ENCODE peak calls at places on chromosomes 11 and 22, in seven cellular contexts. G is left lung, Z is tibial nerve, R is esophagus squamous epithelium, Y is left ventricle myocardium inferior, A is mammary epithelial cell, W is nephron progenitor cell. D is an unnamed sample.

GRCh38 chr11:125410091-125410490 is 86.0 kb downstream of the FEZ1 start:
- DNase-seq in Y (no peak), G (no peak), W (peak), Z (no peak), A (peak), R (no peak), D (no peak)

GRCh38 chr11:19080579-19080993 is 20.1 kb upstream of the MRGPRX2 start:
- DNase-seq in A (peak), Y (no peak), R (no peak), Z (no peak), G (peak), W (no peak), D (no peak)

GRCh38 chr22:46827072-46827780 is 64.8 kb downstream of the TBC1D22A start:
- DNase-seq in Y (no peak), R (no peak), A (no peak), W (peak), Z (no peak), G (no peak), D (peak)

GRCh38 chr11:316031-316701 is 2.3 kb downstream of the IFITM1 start:
- DNase-seq in Z (no peak), G (peak), R (no peak), W (no peak), A (no peak), Y (peak), D (no peak)

GRCh38 chr11:17473071-17473744 is 3.4 kb downstream of the ABCC8 start:
- DNase-seq in G (no peak), W (peak), R (no peak), Z (no peak), Y (no peak), A (peak), D (peak)

GRCh38 chr11:25066706-25067105 is 569.9 kb downstream of the LUZP2 start:
- DNase-seq in W (no peak), Z (no peak), R (no peak), G (no peak), A (no peak), Y (no peak), D (no peak)

GRCh38 chr11:74683941-74684481 is 47.2 kb downstream of the CHRDL2 start:
- DNase-seq in W (no peak), G (no peak), Y (no peak), A (no peak), Z (no peak), R (no peak), D (no peak)

GRCh38 chr11:99383628-99384300 is 363.0 kb downstream of the CNTN5 start:
- DNase-seq in G (no peak), A (no peak), R (no peak), Y (no peak), W (no peak), Z (no peak), D (no peak)

GRCh38 chr11:69685348-69685747 is 10.2 kb upstream of the LTO1 start:
- DNase-seq in A (no peak), Z (no peak), R (no peak), W (no peak), Y (no peak), G (no peak), D (no peak)

GRCh38 chr11:17544181-17544622 is at the start of gene USH1C:
- DNase-seq in R (no peak), W (peak), Z (no peak), G (peak), Y (peak), A (no peak), D (peak)

GRCh38 chr22:43884600-43885318 is 7.1 kb downstream of the PNPLA5 start:
- DNase-seq in A (peak), W (peak), Z (peak), G (peak), Y (peak), R (no peak), D (peak)

GRCh38 chr22:28237092-28237491 is 318.0 kb upstream of the PITPNB start:
- DNase-seq in R (no peak), G (no peak), Z (no peak), A (peak), W (no peak), Y (no peak), D (no peak)

GRCh38 chr22:45648320-45649070 is 23.1 kb upstream of the ATXN10 start:
- DNase-seq in W (no peak), Y (no peak), Z (no peak), R (no peak), A (no peak), G (no peak), D (no peak)

GRCh38 chr11:102120437-102120935 is 10.2 kb downstream of the YAP1 start:
- DNase-seq in Y (no peak), A (no peak), G (no peak), W (no peak), R (no peak), Z (no peak), D (no peak)

GRCh38 chr22:37994049-37994448 is 9.7 kb upstream of the SOX10 start:
- DNase-seq in Y (no peak), R (no peak), A (no peak), W (no peak), Z (no peak), G (no peak), D (no peak)

GRCh38 chr22:30804626-30805025 is 110.0 kb downstream of the OSBP2 start:
- DNase-seq in Y (no peak), Z (no peak), W (no peak), A (no peak), R (no peak), G (no peak), D (no peak)

GRCh38 chr11:115219378-115219777 is 284.8 kb downstream of the CADM1 start:
- DNase-seq in G (no peak), R (no peak), Y (no peak), A (no peak), Z (no peak), W (no peak), D (no peak)

GRCh38 chr11:67488155-67488480 is 5.3 kb downstream of the AIP start:
- DNase-seq in Z (no peak), W (no peak), Y (no peak), A (no peak), R (no peak), G (peak), D (no peak)

GRCh38 chr11:122215244-122215992 is 99.4 kb upstream of the BLID start:
- DNase-seq in Z (peak), G (peak), Y (peak), W (peak), R (no peak), A (no peak), D (peak)

GRCh38 chr22:37162221-37163095 is 12.7 kb upstream of the IL2RB start:
- DNase-seq in G (peak), Z (no peak), W (no peak), A (no peak), Y (no peak), R (no peak), D (no peak)

GRCh38 chr11:118310781-118311485 is 6.4 kb downstream of the CD3E start:
- DNase-seq in G (no peak), W (no peak), Z (no peak), R (no peak), Y (no peak), A (no peak), D (no peak)

GRCh38 chr22:31748490-31748889 is 1.4 kb downstream of the PRR14L start:
- DNase-seq in Y (no peak), R (no peak), W (no peak), A (no peak), Z (no peak), G (no peak), D (peak)

GRCh38 chr11:65859134-65859811 is 960 bp upstream of the MUS81 start:
- DNase-seq in Z (peak), W (peak), R (peak), A (peak), G (peak), Y (peak), D (peak)
- TF ChIP-seq CTCF in Z (no peak), W (no peak), R (no peak), A (no peak), G (no peak), Y (peak), D (peak)

GRCh38 chr11:47254381-47254780 is 3.4 kb upstream of the NR1H3 start:
- DNase-seq in W (no peak), A (no peak), R (no peak), Z (peak), G (no peak), Y (no peak), D (no peak)
- TF ChIP-seq CTCF in W (no peak), A (no peak), R (no peak), Z (no peak), G (no peak), Y (no peak), D (no peak)

DNA sequence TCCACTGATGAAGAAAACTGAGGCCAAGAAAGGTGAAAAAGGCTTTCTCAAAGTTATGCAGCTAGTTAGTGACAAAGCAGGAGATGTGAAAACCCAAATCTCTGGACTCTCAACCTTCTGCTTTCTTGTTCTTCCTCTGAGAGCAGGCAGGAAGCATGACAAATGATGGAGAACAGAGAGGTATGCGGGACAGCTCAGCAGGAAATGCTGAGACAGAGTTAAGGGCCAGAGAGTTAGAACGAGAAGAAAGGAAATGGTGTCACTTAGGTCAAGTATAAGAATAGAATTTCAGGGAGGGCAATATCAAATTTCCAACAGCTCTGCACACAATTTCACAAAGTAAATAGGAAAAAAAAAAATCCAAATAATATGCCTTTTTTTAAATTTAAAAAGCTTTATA is 67.6 kb upstream of the ARHGAP42 start:
- DNase-seq in G (no peak), Z (no peak), W (no peak), Y (no peak), R (no peak), A (peak), D (no peak)
- TF ChIP-seq CTCF in G (no peak), Z (no peak), W (no peak), Y (no peak), R (no peak), A (no peak), D (no peak)

GRCh38 chr22:26671317-26672059 is 14.1 kb downstream of the MIAT start:
- DNase-seq in Z (peak), Y (no peak), W (no peak), R (peak), G (peak), A (peak), D (no peak)

GRCh38 chr22:26674211-26675190 is 17.1 kb downstream of the MIAT start:
- DNase-seq in A (peak), Z (no peak), Y (no peak), W (no peak), R (no peak), G (no peak), D (no peak)

GRCh38 chr22:26672060-26672471 is 14.7 kb downstream of the MIAT start:
- DNase-seq in Y (no peak), Z (no peak), W (no peak), A (no peak), R (no peak), G (no peak), D (no peak)

GRCh38 chr22:26673485-26673884 is 16.1 kb downstream of the MIAT start:
- DNase-seq in Z (no peak), G (no peak), R (no peak), A (peak), W (no peak), Y (no peak), D (no peak)

DNA sequence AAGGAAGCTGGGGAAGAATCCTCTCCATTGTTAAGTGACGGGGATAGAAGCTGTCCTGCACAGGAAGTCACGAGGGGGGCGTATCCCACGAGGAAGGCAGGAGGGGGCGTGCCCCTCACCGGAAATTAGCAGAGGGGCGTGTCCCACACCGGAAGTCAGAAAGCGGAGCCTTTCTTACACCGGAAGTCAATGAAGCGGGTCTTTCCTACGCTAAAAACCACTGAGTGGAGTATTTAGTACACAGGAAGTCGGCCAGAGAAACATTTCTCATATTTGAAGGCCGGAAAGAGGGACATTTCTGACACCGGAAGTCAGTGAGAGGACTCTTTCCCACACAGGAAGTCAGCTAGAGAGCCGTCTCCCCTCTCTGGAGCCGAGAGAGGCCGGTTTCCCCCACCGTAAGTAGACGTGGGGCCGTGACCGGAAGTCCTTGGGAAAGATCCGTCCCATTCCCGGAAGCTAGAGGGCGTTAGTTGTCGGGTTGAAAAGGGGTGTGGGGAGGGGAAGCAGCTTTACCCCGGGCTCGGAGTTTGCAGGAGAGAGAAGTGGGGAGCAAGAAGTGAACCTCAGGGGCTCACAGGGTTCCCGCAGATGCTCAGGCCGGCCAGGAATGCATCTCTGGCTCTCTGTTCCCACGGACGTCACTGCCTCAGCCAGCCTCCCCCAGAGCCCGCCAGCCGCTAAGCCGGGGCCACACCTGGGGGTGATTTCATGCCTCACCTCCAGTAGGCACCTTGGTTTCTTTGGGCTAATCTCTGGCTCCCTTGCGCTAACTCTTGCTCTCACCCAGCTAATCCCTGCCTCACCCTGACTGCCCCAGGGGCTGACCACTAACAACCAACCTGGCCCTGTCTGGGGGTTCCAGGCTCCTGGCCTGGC is 15.4 kb downstream of the MIAT start:
- DNase-seq in A (peak), W (peak), Z (peak), Y (peak), G (peak), R (peak), D (peak)
- TF ChIP-seq CTCF in A (peak), W (peak), Z (peak), Y (peak), G (peak), R (no peak), D (peak)

DNA sequence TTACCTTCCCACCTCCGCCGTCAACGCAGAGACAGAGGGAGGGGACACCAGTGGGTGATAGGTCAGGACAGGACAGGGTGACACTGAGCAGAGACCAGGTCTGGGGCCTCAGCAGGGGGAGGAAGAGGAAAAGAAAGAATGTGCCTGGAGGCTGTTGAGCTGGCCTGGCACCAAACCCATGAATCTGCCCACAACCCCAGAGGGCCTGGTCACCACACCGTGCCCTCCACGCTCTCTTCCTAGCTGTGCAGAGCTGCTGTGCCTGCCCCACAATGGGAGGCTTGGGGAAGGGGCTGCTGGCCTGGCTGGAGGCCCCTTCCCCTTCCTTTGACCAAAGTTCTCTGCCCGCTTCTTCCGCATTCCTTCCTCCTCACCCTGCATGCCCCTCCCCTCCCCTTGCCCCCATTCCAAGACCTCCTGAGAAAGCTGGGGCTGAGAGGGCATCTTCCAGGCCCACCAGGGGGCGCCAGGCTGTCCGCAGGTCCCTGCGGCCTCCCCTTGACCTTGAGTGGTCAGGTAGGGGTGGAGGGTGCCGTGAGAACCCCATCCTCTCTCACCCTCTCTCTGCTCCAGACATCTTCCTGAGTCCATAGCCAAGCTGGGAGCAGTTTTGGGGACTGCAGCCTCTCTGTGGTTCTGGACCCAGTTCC is 11.0 kb upstream of the CACNA1I start:
- DNase-seq in G (no peak), Y (no peak), R (no peak), Z (no peak), A (no peak), W (peak), D (peak)
- TF ChIP-seq CTCF in G (no peak), Y (peak), R (no peak), Z (peak), A (peak), W (peak), D (peak)

DNA sequence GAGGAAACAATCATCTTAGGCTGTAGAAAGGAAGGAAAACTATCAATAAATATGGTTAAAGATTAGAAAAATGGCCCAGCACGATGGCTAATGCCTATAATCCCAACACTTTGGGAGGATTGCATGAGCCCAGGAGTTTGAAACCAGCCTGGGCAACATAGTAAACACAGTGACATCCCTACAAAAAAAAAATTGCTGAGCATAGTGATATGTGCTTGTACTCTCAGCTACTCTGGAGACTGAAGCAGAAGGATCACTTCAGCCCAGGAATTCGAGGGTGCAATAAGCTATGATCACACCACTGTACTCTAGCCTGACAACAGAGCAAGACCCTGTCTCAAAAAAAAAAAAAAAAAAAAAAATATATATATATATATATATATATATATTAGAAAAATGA is 54.9 kb downstream of the ARFGAP2 start:
- DNase-seq in A (no peak), Y (no peak), G (no peak), W (no peak), R (no peak), Z (no peak), D (no peak)
- TF ChIP-seq CTCF in A (no peak), Y (no peak), G (no peak), W (no peak), R (no peak), Z (no peak), D (no peak)